ENCODE peak calls at places on chromosomes 5 and 9, in four cellular contexts. W is kidney, G is HCT116, O is PC-3. Z is an unnamed sample.

GRCh38 chr5:159132429-159133040 is 32.8 kb upstream of the EBF1 start:
- DNase-seq in W (no peak), G (no peak), O (peak), Z (no peak)

GRCh38 chr9:25003686-25004085 is 458.0 kb upstream of the IZUMO3 start:
- DNase-seq in W (no peak), G (no peak), O (no peak), Z (no peak)

GRCh38 chr5:125713406-125713805 is 709.8 kb upstream of the GRAMD2B start:
- DNase-seq in W (no peak), G (no peak), O (no peak), Z (no peak)

GRCh38 chr5:14676320-14676719 is 11.8 kb downstream of the OTULIN start:
- DNase-seq in W (no peak), G (no peak), O (peak), Z (peak)

GRCh38 chr5:172679621-172680212 is 38.7 kb downstream of the NEURL1B start:
- DNase-seq in W (peak), G (no peak), O (no peak), Z (no peak)

GRCh38 chr9:78273761-78274160 is 23.2 kb upstream of the PSAT1 start:
- DNase-seq in W (no peak), G (no peak), O (no peak), Z (no peak)

GRCh38 chr9:135879237-135879601 is 28.1 kb downstream of the CAMSAP1 start:
- DNase-seq in W (no peak), G (no peak), O (no peak), Z (no peak)

GRCh38 chr5:14256756-14257393 is 113.7 kb downstream of the TRIO start:
- DNase-seq in W (no peak), G (no peak), O (peak), Z (no peak)

GRCh38 chr9:124270504-124271335 is 13.0 kb downstream of the NEK6 start:
- DNase-seq in W (no peak), G (no peak), O (no peak), Z (no peak)

GRCh38 chr9:115146581-115147021 is 28.6 kb upstream of the TNC start:
- DNase-seq in W (no peak), G (no peak), O (peak), Z (no peak)
- H3K9ac ChIP-seq in W (no peak), G (no peak), O (no peak), Z (no peak)

GRCh38 chr5:109989161-109989560 is 299.4 kb downstream of the MAN2A1 start:
- DNase-seq in W (no peak), G (no peak), O (no peak), Z (no peak)

GRCh38 chr5:109987970-109988369 is 298.2 kb downstream of the MAN2A1 start:
- DNase-seq in W (no peak), G (no peak), O (peak), Z (no peak)

GRCh38 chr5:109986726-109987125 is 297.0 kb downstream of the MAN2A1 start:
- DNase-seq in W (no peak), G (no peak), O (no peak), Z (no peak)

GRCh38 chr5:109989994-109990722 is 300.4 kb downstream of the MAN2A1 start:
- DNase-seq in W (no peak), G (no peak), O (no peak), Z (no peak)

GRCh38 chr5:109987355-109987754 is 297.6 kb downstream of the MAN2A1 start:
- DNase-seq in W (no peak), G (no peak), O (no peak), Z (no peak)
- H3K9ac ChIP-seq in W (no peak), G (no peak), O (no peak), Z (no peak)

GRCh38 chr9:98101416-98101815 is 17.6 kb downstream of the TRIM14 start:
- DNase-seq in W (peak), G (no peak), O (no peak), Z (no peak)

GRCh38 chr9:98104445-98104881 is 14.6 kb downstream of the TRIM14 start:
- DNase-seq in W (peak), G (no peak), O (no peak), Z (peak)

GRCh38 chr9:98099346-98099745 is 19.7 kb downstream of the TRIM14 start:
- DNase-seq in W (no peak), G (no peak), O (no peak), Z (no peak)

GRCh38 chr9:98099898-98100297 is 19.1 kb downstream of the TRIM14 start:
- DNase-seq in W (no peak), G (no peak), O (no peak), Z (no peak)

DNA sequence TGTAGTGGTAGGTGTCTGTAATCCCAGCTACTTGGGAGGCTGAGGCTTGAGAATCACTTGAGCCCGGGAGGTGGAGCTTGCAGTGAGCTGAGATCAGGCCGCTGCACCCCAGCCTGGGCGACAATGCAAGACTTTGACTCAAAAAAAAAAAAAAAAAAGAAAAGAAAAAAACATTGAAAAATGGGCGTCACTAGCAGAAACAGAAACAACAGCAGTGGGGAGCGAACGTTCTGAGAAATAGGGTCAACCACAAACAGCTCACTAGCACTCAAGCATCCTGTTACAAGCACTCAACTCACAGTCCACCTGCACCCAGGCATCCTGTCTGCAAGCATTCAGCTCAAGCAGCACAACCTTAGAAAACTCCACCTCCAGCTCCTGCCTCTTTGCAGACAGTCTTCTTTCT is 17.2 kb downstream of the TRIM14 start:
- DNase-seq in W (peak), G (no peak), O (no peak), Z (peak)
- H3K9ac ChIP-seq in W (no peak), G (no peak), O (no peak), Z (peak)

DNA sequence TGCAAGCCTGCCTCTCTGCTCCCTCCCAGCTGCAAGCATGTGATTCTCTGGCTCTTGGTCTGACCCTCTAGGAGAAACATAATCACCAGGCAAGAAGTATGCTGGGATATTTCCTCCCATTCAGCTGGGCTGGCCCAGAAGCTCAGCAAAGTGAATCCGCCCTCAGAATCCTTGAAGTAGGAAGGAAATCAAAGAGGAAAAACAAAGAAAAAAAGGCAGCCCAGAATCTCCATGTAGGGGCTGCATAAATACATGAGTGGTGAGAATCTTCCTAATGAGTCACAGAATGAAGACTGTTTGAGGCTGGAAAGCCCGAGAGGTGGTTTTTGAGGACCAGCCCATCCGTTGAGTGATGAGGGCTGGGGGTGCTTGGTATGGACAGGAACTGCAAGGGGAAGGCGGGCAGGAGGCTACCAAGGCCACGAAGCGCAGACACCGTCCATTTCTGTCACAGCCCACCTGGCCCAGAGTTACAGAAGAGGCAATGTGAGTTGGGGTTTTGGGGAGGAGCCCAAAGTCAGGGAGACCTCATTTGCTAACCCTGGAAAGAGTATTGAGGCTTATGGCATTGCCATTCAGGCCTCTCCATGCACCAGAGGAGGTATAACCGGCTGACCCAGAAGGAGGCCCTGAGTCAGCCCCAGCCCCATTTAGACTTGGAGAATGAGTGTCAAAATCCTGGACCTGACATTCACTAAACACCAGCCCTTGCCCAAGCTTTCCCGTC is 33.4 kb upstream of the TGFBR1 start:
- DNase-seq in W (no peak), G (no peak), O (no peak), Z (no peak)
- H3K9ac ChIP-seq in W (no peak), G (no peak), O (no peak), Z (no peak)

GRCh38 chr5:119049824-119050449 is 20.9 kb upstream of the DMXL1 start:
- DNase-seq in W (no peak), G (no peak), O (no peak), Z (no peak)
- H3K9ac ChIP-seq in W (no peak), G (no peak), O (no peak), Z (no peak)

GRCh38 chr5:88888291-88888690 is 5.3 kb upstream of the MEF2C start:
- DNase-seq in W (no peak), G (no peak), O (no peak), Z (no peak)

GRCh38 chr5:88890070-88890781 is 7.2 kb upstream of the MEF2C start:
- DNase-seq in W (no peak), G (no peak), O (no peak), Z (no peak)

GRCh38 chr5:88886756-88887741 is 4.1 kb upstream of the MEF2C start:
- DNase-seq in W (no peak), G (no peak), O (no peak), Z (no peak)

GRCh38 chr5:88889165-88890069 is 6.4 kb upstream of the MEF2C start:
- DNase-seq in W (peak), G (no peak), O (peak), Z (no peak)

GRCh38 chr5:88888799-88889164 is 5.8 kb upstream of the MEF2C start:
- DNase-seq in W (no peak), G (no peak), O (no peak), Z (no peak)
- H3K9ac ChIP-seq in W (peak), G (no peak), O (peak), Z (no peak)

GRCh38 chr5:138724470-138725146 is 28.6 kb upstream of the CTNNA1 start:
- DNase-seq in W (no peak), G (no peak), O (no peak), Z (no peak)

GRCh38 chr5:138726848-138727247 is 26.4 kb upstream of the CTNNA1 start:
- DNase-seq in W (no peak), G (no peak), O (no peak), Z (no peak)

GRCh38 chr5:138722518-138722917 is 30.7 kb upstream of the CTNNA1 start:
- DNase-seq in W (no peak), G (no peak), O (no peak), Z (peak)

GRCh38 chr5:138725885-138726457 is 27.3 kb upstream of the CTNNA1 start:
- DNase-seq in W (no peak), G (no peak), O (no peak), Z (no peak)

GRCh38 chr5:138725153-138725884 is 27.9 kb upstream of the CTNNA1 start:
- DNase-seq in W (peak), G (peak), O (peak), Z (peak)
- H3K9ac ChIP-seq in W (no peak), G (peak), O (no peak), Z (no peak)

GRCh38 chr9:133578524-133579230 is 30.5 kb downstream of the FAM163B start:
- DNase-seq in W (no peak), G (no peak), O (no peak), Z (no peak)
- H3K9ac ChIP-seq in W (no peak), G (no peak), O (no peak), Z (no peak)

GRCh38 chr5:40485021-40485998 is 194.4 kb upstream of the PTGER4 start:
- DNase-seq in W (no peak), G (no peak), O (no peak), Z (no peak)

GRCh38 chr5:40495172-40495699 is 184.5 kb upstream of the PTGER4 start:
- DNase-seq in W (no peak), G (no peak), O (no peak), Z (no peak)

GRCh38 chr5:40494631-40495030 is 185.1 kb upstream of the PTGER4 start:
- DNase-seq in W (no peak), G (no peak), O (no peak), Z (no peak)

GRCh38 chr5:40486437-40487270 is 193.1 kb upstream of the PTGER4 start:
- DNase-seq in W (no peak), G (no peak), O (peak), Z (peak)

GRCh38 chr5:40490464-40491083 is 189.1 kb upstream of the PTGER4 start:
- DNase-seq in W (no peak), G (no peak), O (no peak), Z (no peak)
- H3K9ac ChIP-seq in W (no peak), G (no peak), O (no peak), Z (no peak)

GRCh38 chr5:141914797-141915196 is 8.9 kb upstream of the DELE1 start:
- DNase-seq in W (no peak), G (no peak), O (no peak), Z (no peak)
- H3K9ac ChIP-seq in W (no peak), G (no peak), O (no peak), Z (no peak)

Z was measured in DND-41.